ENCODE peak calls at places on chromosomes 6 and 20, in four cellular contexts. Q is esophagus muscularis mucosa, U is brain microvascular endothelial cell, G is fibroblast of lung. Z is an unnamed sample.
A peak's percentile ranks its signal among the peaks of the same experiment; 100 is the strongest.

GRCh38 chr6:95574811-95575210 is 2.5 kb upstream of the MANEA start:
- DNase-seq in Q (no peak), U (no peak), G (peak; percentile 17), Z (no peak)

GRCh38 chr20:45300961-45301360 is 5.7 kb upstream of the RBPJL start:
- DNase-seq in Q (no peak), U (peak; percentile 38), G (peak; percentile 14), Z (no peak)

GRCh38 chr6:162181741-162182401 is 545.7 kb downstream of the PRKN start:
- DNase-seq in Q (no peak), U (peak; percentile 23), G (peak; percentile 53), Z (no peak)

GRCh38 chr6:15401769-15402250 is 155.9 kb downstream of the JARID2 start:
- DNase-seq in Q (no peak), U (no peak), G (no peak), Z (no peak)

GRCh38 chr20:50624351-50625016 is 66.9 kb downstream of the RIPOR3 start:
- DNase-seq in Q (no peak), U (no peak), G (no peak), Z (no peak)

GRCh38 chr6:27280540-27281000 is 31.5 kb downstream of the POM121L2 start:
- DNase-seq in Q (no peak), U (peak; percentile 47), G (no peak), Z (no peak)

GRCh38 chr6:2583459-2583858 is 167.3 kb downstream of the MYLK4 start:
- DNase-seq in Q (peak; percentile 8), U (no peak), G (peak; percentile 5), Z (no peak)

GRCh38 chr6:110723017-110723416 is 92.3 kb downstream of the CDK19 start:
- DNase-seq in Q (no peak), U (no peak), G (no peak), Z (no peak)

GRCh38 chr6:91029211-91029610 is 442.3 kb upstream of the MAP3K7 start:
- DNase-seq in Q (no peak), U (no peak), G (peak; percentile 1), Z (no peak)

GRCh38 chr6:151806757-151807512 is 547 bp upstream of the ESR1 start:
- DNase-seq in Q (no peak), U (peak; percentile 51), G (peak; percentile 13), Z (no peak)

GRCh38 chr6:11098009-11098408 is 4.4 kb downstream of the SMIM13 start:
- DNase-seq in Q (no peak), U (no peak), G (no peak), Z (no peak)

GRCh38 chr6:130020106-130020851 is 1.9 kb downstream of the L3MBTL3 start:
- DNase-seq in Q (no peak), U (no peak), G (no peak), Z (peak; percentile 57)

GRCh38 chr6:63816979-63817436 is 181.4 kb downstream of the PHF3 start:
- DNase-seq in Q (no peak), U (no peak), G (no peak), Z (no peak)

GRCh38 chr6:10725046-10725445 is 2.2 kb downstream of the TMEM14C start:
- DNase-seq in Q (peak; percentile 53), U (no peak), G (no peak), Z (no peak)

GRCh38 chr6:135572051-135572450 is 74.5 kb upstream of the AHI1 start:
- DNase-seq in Q (no peak), U (no peak), G (peak; percentile 58), Z (no peak)

GRCh38 chr6:89763550-89763949 is 56.0 kb downstream of the MDN1 start:
- DNase-seq in Q (no peak), U (no peak), G (peak; percentile 57), Z (no peak)

GRCh38 chr6:136783495-136784270 is 8.6 kb downstream of the MAP3K5 start:
- DNase-seq in Q (no peak), U (no peak), G (no peak), Z (peak; percentile 48)
- TF ChIP-seq CTCF in Q (no peak), U (no peak), G (no peak), Z (no peak)

DNA sequence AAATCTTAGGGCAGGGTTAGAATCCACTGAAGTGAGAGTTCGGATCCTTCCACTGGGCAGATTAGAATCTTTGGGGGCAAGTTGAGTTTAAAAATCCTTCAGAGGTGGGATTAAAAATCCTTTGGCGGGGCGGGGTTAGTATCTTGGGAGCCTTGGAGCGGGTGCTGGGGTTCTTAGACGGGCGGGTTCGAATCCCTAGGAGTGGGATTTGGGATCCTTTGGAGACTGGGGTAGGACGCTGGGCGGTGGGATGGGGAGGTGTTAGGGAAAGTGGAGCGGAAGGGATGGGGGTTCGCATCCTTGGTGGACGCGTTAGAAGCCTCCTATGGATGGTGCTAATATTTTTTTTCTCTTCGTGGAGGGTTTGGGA is 337 bp upstream of the HCK start:
- DNase-seq in Q (no peak), U (no peak), G (no peak), Z (no peak)
- H3K4me3 ChIP-seq in Q (peak overlapping the region; percentile 40), U (no peak overlapping the region), G (no peak overlapping the region), Z (peak overlapping the region; percentile 71)

DNA sequence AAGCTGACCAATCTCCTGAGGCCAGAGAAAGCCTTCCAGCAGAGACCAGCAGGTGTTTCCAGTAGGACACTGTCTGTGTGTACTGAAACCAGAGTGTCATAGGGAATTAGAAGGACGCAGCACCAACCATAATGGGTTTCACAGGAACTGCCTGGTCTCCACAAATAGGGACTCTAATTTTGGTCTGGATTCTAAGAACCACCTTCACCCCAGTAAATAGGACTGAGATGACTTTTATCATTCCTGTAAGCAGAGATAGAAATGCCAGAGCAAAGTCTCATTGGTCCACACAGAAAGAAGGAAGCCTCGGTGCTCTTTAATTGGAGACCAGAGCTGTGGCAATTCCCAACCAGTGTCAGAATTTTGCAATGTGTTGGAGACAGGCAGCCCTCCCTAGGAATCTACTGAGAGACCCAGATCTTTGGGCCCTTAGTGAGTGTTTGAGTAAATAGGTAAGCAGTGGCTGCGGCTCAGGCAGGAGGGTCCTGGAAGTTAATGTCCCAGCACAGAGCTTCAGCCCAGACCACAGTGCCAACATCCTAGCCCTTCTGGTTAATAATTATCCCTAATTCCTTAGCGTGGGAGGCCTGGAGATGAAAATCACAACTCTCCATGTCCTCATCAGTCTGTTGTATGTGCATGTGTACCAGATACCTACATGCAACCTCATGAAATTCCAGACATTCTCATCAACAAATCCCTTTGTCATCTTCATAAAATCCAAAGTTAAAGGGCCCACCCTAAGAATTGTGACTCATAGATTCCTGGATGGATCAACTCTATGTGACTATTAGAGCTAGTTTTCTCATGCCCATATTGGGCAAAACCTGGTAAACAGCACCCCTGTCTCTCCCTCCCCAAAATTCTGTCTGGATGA is 81.2 kb downstream of the UNC5CL start:
- DNase-seq in Q (peak; percentile 70), U (peak; percentile 4), G (peak; percentile 94), Z (no peak)
- H3K36me3 ChIP-seq in Q (no peaks in the 10 kb centered on the region), U (no peaks in the 10 kb centered on the region), G (no peaks in the 10 kb centered on the region), Z (no peaks in the 10 kb centered on the region)

DNA sequence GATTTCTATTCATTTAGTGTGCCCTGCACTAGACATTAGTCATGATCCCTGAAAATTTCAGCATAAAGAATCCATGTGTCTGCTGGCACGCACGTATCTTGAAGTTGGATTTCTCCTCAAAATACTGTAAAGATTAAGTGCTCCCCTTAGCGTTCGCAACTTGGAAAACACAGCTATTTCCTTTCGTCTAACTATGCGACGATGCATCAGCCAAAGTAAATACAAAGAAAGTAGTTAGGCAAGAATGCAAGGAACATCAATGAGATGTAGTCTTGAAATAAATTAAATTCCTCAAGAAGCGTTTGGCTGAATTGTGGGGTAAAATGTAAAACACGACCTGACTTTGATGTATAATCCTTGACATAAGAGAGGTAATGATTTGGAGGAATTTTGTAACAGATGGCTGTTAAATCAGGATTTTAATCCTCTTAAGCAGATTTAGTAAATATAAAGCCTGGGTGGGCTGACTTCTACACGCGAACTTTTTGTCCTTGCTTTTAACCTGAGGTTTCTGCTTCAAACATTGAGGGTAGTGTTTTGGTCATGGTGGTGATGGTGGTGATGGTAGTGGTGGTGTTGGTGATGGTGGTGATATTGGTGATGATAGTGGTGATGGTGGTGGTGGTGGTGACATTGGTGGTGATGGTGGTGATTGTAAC is 88.2 kb downstream of the FOXF2 start:
- DNase-seq in Q (no peak), U (peak; percentile 77), G (peak; percentile 87), Z (no peak)
- TF ChIP-seq CTCF in Q (no peak), U (no peak), G (no peak), Z (no peak)

DNA sequence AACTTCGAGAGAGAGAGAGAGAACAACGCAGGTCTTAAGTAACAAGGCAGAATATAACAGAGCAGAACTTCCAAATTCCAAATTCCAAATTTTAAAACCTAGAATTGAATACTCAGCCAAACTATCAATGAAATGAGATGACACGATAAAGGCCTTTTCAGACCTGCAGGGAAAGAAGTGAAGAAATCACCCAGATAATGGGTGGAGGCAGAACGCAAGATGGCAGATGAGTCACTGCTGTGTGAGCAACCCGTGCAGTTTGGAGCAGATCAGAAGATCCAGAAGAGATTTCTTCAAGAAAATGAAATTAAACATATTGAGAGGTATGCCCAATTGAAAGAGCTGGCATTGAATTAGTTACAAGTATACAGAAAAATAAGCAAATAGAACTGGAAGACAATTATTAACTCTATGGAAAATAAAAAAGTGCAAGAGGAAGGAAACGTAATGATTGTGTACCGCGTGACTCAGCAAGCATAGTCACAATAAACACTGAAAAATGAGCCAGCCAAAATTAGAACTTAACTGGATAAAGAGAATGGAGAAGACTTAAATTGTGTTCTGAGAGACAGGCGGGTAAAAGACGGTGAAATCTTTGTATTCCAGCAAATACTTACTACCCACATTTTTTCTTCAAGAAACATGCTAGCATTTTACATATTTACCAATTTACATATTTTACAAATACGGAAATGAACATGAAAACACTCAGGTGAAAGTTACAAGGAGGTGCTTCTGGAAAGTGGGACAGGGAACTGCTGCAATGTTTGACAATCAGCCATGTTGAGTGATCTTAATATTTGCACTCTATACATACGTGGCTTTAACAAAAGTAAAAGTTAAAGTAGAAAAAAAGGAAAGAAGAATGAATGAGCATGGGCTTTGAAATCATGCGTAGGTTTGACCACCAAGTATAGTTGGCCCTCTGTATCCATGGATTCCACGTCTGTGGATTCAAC is 87.9 kb upstream of the CDYL start:
- DNase-seq in Q (no peak), U (peak; percentile 77), G (peak; percentile 82), Z (no peak)
- H3K4me3 ChIP-seq in Q (no peak overlapping the region), U (peak overlapping the region; percentile 34), G (peak overlapping the region; percentile 11), Z (no peak overlapping the region)